ENCODE peak calls at places on chromosomes 1 and 21, in seven cellular contexts. B is HCT116; L is pancreas; Y is IMR-90; A is CD8-positive, alpha-beta memory T cell; I is aorta; G is BE2C. J is an unnamed sample. For H3K27me3, the result is how much of the 10 kb centered on the place peaks cover.

GRCh38 chr1:116462722-116463121 is 89.7 kb downstream of the ATP1A1 start:
- DNase-seq in B (no peak), L (no peak), Y (no peak), A (no peak), I (no peak), G (no peak), J (no peak)

GRCh38 chr1:241336335-241336734 is 20.7 kb downstream of the RGS7 start:
- DNase-seq in B (no peak), L (no peak), Y (peak), A (no peak), I (no peak), G (no peak), J (peak)

GRCh38 chr1:246779561-246780175 is 55.5 kb downstream of the SCCPDH start:
- DNase-seq in B (no peak), L (no peak), Y (no peak), A (no peak), I (no peak), G (no peak), J (no peak)

GRCh38 chr1:238913210-238913609 is 473.2 kb upstream of the CHRM3 start:
- DNase-seq in B (no peak), L (no peak), Y (no peak), A (no peak), I (no peak), G (no peak), J (no peak)

GRCh38 chr1:225447649-225448048 is 19.8 kb upstream of the LBR start:
- DNase-seq in B (no peak), L (no peak), Y (peak), A (no peak), I (no peak), G (no peak), J (no peak)

GRCh38 chr1:199336745-199337640 is 690.5 kb upstream of the NR5A2 start:
- DNase-seq in B (no peak), L (peak), Y (no peak), A (no peak), I (no peak), G (no peak), J (no peak)

GRCh38 chr1:227891955-227892871 is 55.5 kb downstream of the WNT9A start:
- DNase-seq in B (no peak), L (no peak), Y (no peak), A (no peak), I (peak), G (peak), J (no peak)

GRCh38 chr1:21931171-21932093 is 5.7 kb downstream of the HSPG2 start:
- DNase-seq in B (peak), L (peak), Y (peak), A (no peak), I (peak), G (no peak), J (peak)

GRCh38 chr1:27755286-27755685 is 17.7 kb upstream of the STX12 start:
- DNase-seq in B (no peak), L (no peak), Y (no peak), A (no peak), I (no peak), G (no peak), J (no peak)

GRCh38 chr1:246450485-246451251 is 56.4 kb downstream of the SMYD3 start:
- DNase-seq in B (peak), L (no peak), Y (peak), A (no peak), I (no peak), G (no peak), J (no peak)

GRCh38 chr1:8370046-8370881 is 52.4 kb downstream of the SLC45A1 start:
- DNase-seq in B (no peak), L (no peak), Y (peak), A (no peak), I (no peak), G (no peak), J (peak)

GRCh38 chr1:246727594-246727993 is 3.4 kb downstream of the SCCPDH start:
- DNase-seq in B (no peak), L (no peak), Y (no peak), A (no peak), I (no peak), G (no peak), J (no peak)

GRCh38 chr1:21939650-21940374 is 2.7 kb upstream of the HSPG2 start:
- DNase-seq in B (peak), L (peak), Y (peak), A (no peak), I (peak), G (peak), J (peak)

GRCh38 chr1:234288946-234289345 is 84.3 kb upstream of the COA6 start:
- DNase-seq in B (no peak), L (no peak), Y (no peak), A (no peak), I (no peak), G (no peak), J (no peak)

GRCh38 chr21:44887807-44888580 is 14.5 kb upstream of the PTTG1IP start:
- DNase-seq in B (no peak), L (peak), Y (no peak), A (no peak), I (no peak), G (no peak), J (no peak)
- H3K27me3 ChIP-seq in B (under half), L (under half), Y (under half), A (under half), I (under half), G (under half), J (under half)

DNA sequence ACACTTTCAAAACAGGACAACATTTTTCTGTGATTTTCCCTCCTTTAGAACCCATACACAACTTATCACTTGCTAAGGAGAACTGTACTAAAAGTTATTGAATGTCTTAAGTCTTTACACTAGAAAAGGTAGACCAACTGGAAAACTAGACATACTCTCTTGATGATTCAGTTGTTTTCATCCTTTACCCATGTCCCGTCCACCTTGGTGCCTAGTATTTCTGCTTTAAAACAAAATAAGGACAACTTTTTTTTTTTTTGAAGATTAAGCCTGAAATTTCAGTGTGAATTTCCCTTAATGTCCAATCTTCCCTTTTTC is 4.5 kb downstream of the CDKN2C start:
- DNase-seq in B (no peak), L (no peak), Y (no peak), A (no peak), I (no peak), G (no peak), J (no peak)
- H3K27me3 ChIP-seq in B (under half), L (under half), Y (under half), A (under half), I (under half), G (under half), J (under half)

DNA sequence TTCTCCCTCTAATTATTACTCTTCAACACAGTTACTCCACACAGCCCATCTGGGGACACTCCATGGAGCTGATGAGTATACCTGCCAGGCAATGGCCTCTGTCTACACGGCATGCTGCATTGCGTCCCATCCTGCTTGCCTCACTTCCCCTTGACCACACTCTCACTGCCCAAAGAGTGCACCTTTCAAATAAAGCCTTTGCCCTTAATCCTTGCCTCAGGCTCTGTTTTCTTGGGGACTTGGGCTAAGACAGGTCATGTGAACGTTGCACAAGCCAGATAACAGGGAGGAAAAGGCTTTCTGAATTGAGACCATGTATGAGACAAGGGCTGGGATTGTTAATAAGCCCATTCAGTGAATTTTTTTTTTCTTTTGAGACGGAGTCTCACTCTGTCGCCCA is 40.0 kb upstream of the SIM2 start:
- DNase-seq in B (no peak), L (no peak), Y (no peak), A (no peak), I (no peak), G (no peak), J (no peak)
- H3K27me3 ChIP-seq in B (under half), L (under half), Y (under half), A (under half), I (under half), G (under half), J (under half)

DNA sequence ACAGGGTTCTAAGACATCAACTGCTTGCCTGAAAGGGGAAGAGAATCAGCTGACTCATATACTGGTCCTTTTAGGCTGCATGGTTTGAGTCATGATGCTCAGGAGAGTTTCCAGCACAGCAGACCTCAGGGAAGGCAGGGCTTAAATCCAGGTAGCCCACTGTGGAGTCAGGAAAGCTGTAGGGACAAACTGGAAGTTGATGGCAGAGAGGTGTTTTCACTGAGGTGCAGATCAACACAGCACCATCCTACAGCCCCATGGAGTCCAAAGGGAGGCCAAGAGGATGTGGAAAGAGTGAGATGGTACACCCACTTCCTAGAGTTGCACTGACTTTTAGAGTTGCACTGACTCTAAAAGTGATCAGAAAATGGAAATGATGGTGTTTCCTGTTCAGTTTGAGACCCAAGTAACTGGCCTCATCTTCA is 252.4 kb upstream of the DUSP10 start:
- DNase-seq in B (no peak), L (no peak), Y (peak), A (no peak), I (no peak), G (no peak), J (peak)
- H3K27me3 ChIP-seq in B (under half), L (under half), Y (under half), A (under half), I (under half), G (under half), J (under half)

GRCh38 chr1:20483833-20484525 is 2.0 kb downstream of the CAMK2N1 start:
- DNase-seq in B (no peak), L (peak), Y (peak), A (no peak), I (no peak), G (peak), J (no peak)

GRCh38 chr1:20484526-20485462 is 1.2 kb downstream of the CAMK2N1 start:
- DNase-seq in B (no peak), L (peak), Y (no peak), A (no peak), I (no peak), G (no peak), J (no peak)

GRCh38 chr1:20485527-20486456 is at the start of gene CAMK2N1:
- DNase-seq in B (no peak), L (peak), Y (peak), A (peak), I (peak), G (peak), J (no peak)

GRCh38 chr1:20486457-20487235 is 636 bp upstream of the CAMK2N1 start:
- DNase-seq in B (no peak), L (peak), Y (peak), A (no peak), I (peak), G (peak), J (no peak)

DNA sequence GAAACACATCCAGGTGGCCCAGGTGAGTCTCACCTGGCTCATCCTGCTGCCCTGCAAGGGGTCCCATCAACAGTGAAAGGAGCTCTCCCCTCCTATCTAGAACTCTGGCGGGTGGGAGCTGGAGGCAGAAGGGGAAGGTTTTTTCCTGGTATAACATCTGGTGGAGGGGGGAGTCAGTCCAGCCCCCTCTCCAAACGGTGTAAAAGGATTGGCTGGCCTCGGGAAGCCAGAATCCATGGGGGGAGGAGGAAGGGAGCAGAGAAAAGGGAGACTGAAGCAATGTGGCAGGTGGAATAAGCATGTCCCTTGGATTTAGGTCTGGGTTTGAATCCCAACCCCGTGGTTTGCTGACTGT is 1.2 kb upstream of the CAMK2N1 start:
- DNase-seq in B (no peak), L (no peak), Y (no peak), A (no peak), I (no peak), G (no peak), J (no peak)
- H3K27me3 ChIP-seq in B (under half), L (under half), Y (under half), A (under half), I (under half), G (under half), J (under half)

DNA sequence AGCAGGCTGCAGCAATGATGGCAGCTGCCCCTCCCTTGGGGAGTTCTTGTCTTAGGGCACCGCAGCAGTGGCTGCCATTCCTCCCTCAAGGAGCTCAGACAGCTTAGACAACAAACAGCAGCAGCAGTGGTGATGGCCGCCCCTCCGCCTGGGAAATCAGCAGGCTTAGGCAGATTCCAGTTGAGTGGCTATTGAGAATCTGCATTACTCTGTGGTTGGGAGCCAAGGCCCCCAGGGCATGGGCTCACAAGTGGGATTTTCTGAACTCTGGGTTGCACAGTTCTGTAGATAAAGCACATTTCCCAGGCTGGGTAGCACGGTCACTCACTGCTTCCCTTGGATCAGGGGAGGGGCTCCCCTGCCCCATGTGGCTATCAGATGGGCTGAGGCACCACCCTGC is 1280.7 kb upstream of the TMPRSS15 start:
- DNase-seq in B (no peak), L (peak), Y (no peak), A (no peak), I (no peak), G (peak), J (no peak)
- H3K27me3 ChIP-seq in B (under half), L (under half), Y (under half), A (under half), I (under half), G (under half), J (under half)

GRCh38 chr1:18723206-18723605 is 92.6 kb downstream of the PAX7 start:
- DNase-seq in B (no peak), L (no peak), Y (no peak), A (no peak), I (no peak), G (no peak), J (no peak)

GRCh38 chr1:18722270-18722669 is 91.6 kb downstream of the PAX7 start:
- DNase-seq in B (no peak), L (no peak), Y (no peak), A (no peak), I (no peak), G (no peak), J (no peak)

GRCh38 chr1:18719786-18720436 is 89.3 kb downstream of the PAX7 start:
- DNase-seq in B (no peak), L (no peak), Y (no peak), A (no peak), I (no peak), G (no peak), J (no peak)

GRCh38 chr1:18721066-18721465 is 90.4 kb downstream of the PAX7 start:
- DNase-seq in B (no peak), L (no peak), Y (no peak), A (no peak), I (no peak), G (no peak), J (no peak)

GRCh38 chr1:18721776-18722175 is 91.1 kb downstream of the PAX7 start:
- DNase-seq in B (no peak), L (no peak), Y (no peak), A (no peak), I (no peak), G (no peak), J (no peak)
- H3K27me3 ChIP-seq in B (under half), L (under half), Y (under half), A (under half), I (under half), G (under half), J (under half)

GRCh38 chr1:44569491-44569890 is 104.8 kb downstream of the TMEM53 start:
- DNase-seq in B (no peak), L (no peak), Y (no peak), A (no peak), I (peak), G (no peak), J (no peak)

GRCh38 chr1:44565265-44565750 is 109.0 kb downstream of the TMEM53 start:
- DNase-seq in B (no peak), L (no peak), Y (no peak), A (no peak), I (peak), G (no peak), J (no peak)

GRCh38 chr1:44571712-44572571 is 102.3 kb downstream of the TMEM53 start:
- DNase-seq in B (no peak), L (no peak), Y (no peak), A (no peak), I (peak), G (no peak), J (no peak)

GRCh38 chr1:44568128-44568900 is 106.0 kb downstream of the TMEM53 start:
- DNase-seq in B (no peak), L (no peak), Y (no peak), A (no peak), I (peak), G (no peak), J (no peak)

DNA sequence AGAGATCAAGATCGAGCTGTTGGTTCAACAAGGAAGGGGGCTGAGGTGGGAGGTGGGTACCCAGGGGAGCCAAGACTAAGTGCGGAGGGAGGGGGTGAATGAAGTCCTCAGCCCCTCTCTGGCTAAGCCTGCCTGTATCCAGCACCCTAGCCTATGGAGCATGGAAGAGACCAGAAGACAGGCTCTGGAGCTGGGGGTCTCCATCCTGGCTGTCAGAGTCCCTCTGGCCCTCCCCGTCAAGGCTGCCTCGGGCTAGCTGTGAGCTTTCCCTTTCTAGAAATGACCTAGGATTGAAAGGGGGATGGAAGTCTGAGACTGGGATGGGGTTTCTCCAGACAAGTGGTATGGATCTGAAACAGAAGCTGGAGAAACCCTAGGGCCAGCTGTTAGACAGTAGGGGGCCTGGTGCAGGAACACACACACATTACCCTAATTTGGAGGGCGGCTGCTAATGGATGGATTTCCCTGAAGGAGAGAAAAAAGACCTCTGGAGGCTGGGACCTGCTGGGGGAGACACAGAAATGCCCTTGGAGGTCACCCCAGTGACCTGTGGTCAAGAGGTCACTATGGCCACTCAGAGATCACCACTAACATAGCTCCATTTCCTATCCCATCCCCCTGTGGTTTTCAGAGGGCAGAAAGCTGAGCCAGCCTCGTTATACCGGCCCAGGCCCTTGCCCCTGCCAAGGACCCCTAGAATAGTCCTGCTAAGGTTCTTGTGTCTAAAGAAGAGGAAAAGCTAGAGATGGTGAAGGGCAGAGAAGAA is 107.8 kb downstream of the TMEM53 start:
- DNase-seq in B (no peak), L (no peak), Y (no peak), A (no peak), I (peak), G (no peak), J (no peak)
- H3K27me3 ChIP-seq in B (under half), L (under half), Y (half or more), A (under half), I (under half), G (under half), J (under half)

GRCh38 chr1:2978691-2979190 is 42.5 kb upstream of the ACTRT2 start:
- DNase-seq in B (no peak), L (peak), Y (no peak), A (no peak), I (peak), G (no peak), J (no peak)

GRCh38 chr1:2980849-2981248 is 40.4 kb upstream of the ACTRT2 start:
- DNase-seq in B (no peak), L (no peak), Y (no peak), A (no peak), I (no peak), G (no peak), J (no peak)

GRCh38 chr1:2981388-2981787 is 39.9 kb upstream of the ACTRT2 start:
- DNase-seq in B (no peak), L (no peak), Y (no peak), A (no peak), I (no peak), G (no peak), J (no peak)

GRCh38 chr1:2979191-2980072 is 41.8 kb upstream of the ACTRT2 start:
- DNase-seq in B (no peak), L (peak), Y (no peak), A (no peak), I (peak), G (no peak), J (no peak)

DNA sequence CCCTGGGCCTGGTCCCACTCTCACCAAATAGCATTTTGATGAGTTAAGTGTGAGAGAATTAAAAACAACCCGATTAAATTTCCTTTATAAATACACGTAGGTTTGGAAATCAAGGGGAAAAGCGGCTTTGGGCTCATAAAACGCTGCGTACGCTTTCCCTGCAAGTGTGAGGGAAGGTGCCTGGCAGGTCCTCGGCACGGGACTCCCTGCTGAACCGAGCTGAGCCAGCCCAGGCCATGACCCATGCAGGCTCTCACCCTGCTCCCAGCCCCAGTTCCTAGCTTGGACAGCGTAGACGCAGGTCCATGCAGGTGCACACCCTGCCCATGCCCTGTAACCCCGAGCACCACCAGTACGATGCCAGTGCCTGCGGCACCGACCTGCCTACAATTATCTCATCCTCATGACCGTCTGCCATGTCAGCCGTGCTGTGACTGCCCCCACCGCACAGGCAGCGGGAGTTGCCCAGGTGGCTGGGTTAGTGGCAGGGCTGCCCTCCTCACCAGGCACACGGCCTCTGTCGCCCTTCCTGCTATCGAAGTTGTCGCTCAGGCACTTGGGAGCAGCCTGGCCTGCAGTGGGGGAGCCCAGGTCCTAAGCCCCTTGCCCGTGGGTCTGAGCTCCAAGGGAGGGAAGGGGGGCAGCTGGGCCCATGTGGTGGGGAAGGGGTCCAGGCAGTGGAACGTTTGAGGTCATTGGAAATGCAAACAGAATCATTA is 41.0 kb upstream of the ACTRT2 start:
- DNase-seq in B (no peak), L (peak), Y (no peak), A (no peak), I (peak), G (no peak), J (no peak)
- H3K27me3 ChIP-seq in B (under half), L (under half), Y (under half), A (under half), I (under half), G (under half), J (under half)